ENCODE peak calls at places on chromosomes 13 and 19, in nine cellular contexts. H is CD4-positive, alpha-beta T cell; G is Right ventricle myocardium superior; K is A549; N is omental fat pad; Q is activated T-cell treated with anti-CD3 and anti-CD28 coated beads, Interleukin-2, amount 50 U/mL, for 4 hours; T is mucosa of descending colon; I is SK-N-SH treated with all-trans-retinoic acid at 6 μM for 48 hours; O is activated CD8-positive, alpha-beta T cell treated with anti-CD3 and anti-CD28 coated beads, Interleukin-2, amount 10 ng/mL, durations not matched to agents 7 days and 5 days. R is an unnamed sample.

GRCh38 chr13:78586706-78587105 is 16.6 kb downstream of the POU4F1 start:
- ATAC-seq in H (peak), G (no peak), K (peak), N (no peak), Q (no peak), T (no peak), I (peak), O (no peak), R (no peak)

GRCh38 chr13:71864981-71865857 is 1.8 kb downstream of the DACH1 start:
- ATAC-seq in H (no peak), G (peak), K (peak), N (no peak), Q (peak), T (peak), I (peak), O (peak), R (no peak)

GRCh38 chr13:59318320-59318930 is 845.3 kb downstream of the DIAPH3 start:
- ATAC-seq in H (no peak), G (peak), K (peak), N (peak), Q (no peak), T (peak), I (peak), O (no peak), R (no peak)

GRCh38 chr13:38180100-38180499 is 169.6 kb upstream of the UFM1 start:
- ATAC-seq in H (no peak), G (no peak), K (no peak), N (no peak), Q (no peak), T (no peak), I (no peak), O (no peak), R (no peak)

GRCh38 chr13:38969187-38969586 is 21.4 kb downstream of the STOML3 start:
- ATAC-seq in H (no peak), G (no peak), K (no peak), N (no peak), Q (no peak), T (no peak), I (no peak), O (no peak), R (no peak)

GRCh38 chr19:7482584-7483439 is 6.0 kb downstream of the PEX11G start:
- ATAC-seq in H (no peak), G (peak), K (no peak), N (no peak), Q (no peak), T (peak), I (no peak), O (no peak), R (no peak)

GRCh38 chr13:100854091-100854490 is 179.5 kb upstream of the TMTC4 start:
- ATAC-seq in H (no peak), G (peak), K (no peak), N (no peak), Q (no peak), T (no peak), I (no peak), O (no peak), R (no peak)

GRCh38 chr19:6821639-6822310 is 49.3 kb downstream of the VAV1 start:
- ATAC-seq in H (no peak), G (no peak), K (no peak), N (no peak), Q (no peak), T (no peak), I (no peak), O (no peak), R (no peak)

GRCh38 chr19:1009043-1009975 is 9.1 kb downstream of the GRIN3B start:
- ATAC-seq in H (no peak), G (peak), K (no peak), N (peak), Q (no peak), T (peak), I (no peak), O (no peak), R (no peak)

GRCh38 chr19:14114854-14115253 is 2.7 kb downstream of the PRKACA start:
- ATAC-seq in H (no peak), G (no peak), K (peak), N (no peak), Q (no peak), T (peak), I (no peak), O (no peak), R (no peak)

GRCh38 chr13:94765814-94766213 is 53.5 kb upstream of the SOX21 start:
- ATAC-seq in H (no peak), G (no peak), K (no peak), N (no peak), Q (no peak), T (no peak), I (no peak), O (no peak), R (no peak)

GRCh38 chr13:50236898-50237318 is 221.7 kb downstream of the KCNRG start:
- ATAC-seq in H (peak), G (no peak), K (no peak), N (peak), Q (peak), T (peak), I (no peak), O (peak), R (peak)

GRCh38 chr19:5048727-5049553 is 80.0 kb downstream of the KDM4B start:
- ATAC-seq in H (no peak), G (peak), K (peak), N (peak), Q (no peak), T (peak), I (peak), O (no peak), R (no peak)

GRCh38 chr13:93767917-93768422 is 541.4 kb downstream of the GPC6 start:
- ATAC-seq in H (no peak), G (no peak), K (no peak), N (no peak), Q (no peak), T (peak), I (no peak), O (no peak), R (no peak)

GRCh38 chr13:106318941-106319411 is 216.5 kb downstream of the EFNB2 start:
- ATAC-seq in H (no peak), G (no peak), K (peak), N (peak), Q (no peak), T (no peak), I (peak), O (no peak), R (no peak)

GRCh38 chr13:57824121-57824520 is 192.6 kb downstream of the PCDH17 start:
- ATAC-seq in H (no peak), G (peak), K (no peak), N (no peak), Q (no peak), T (no peak), I (no peak), O (no peak), R (no peak)

GRCh38 chr13:76754414-76754813 is 131.8 kb downstream of the KCTD12 start:
- ATAC-seq in H (no peak), G (peak), K (no peak), N (no peak), Q (no peak), T (no peak), I (no peak), O (no peak), R (no peak)

GRCh38 chr19:38135150-38135998 is 88.6 kb downstream of the DPF1 start:
- ATAC-seq in H (no peak), G (no peak), K (peak), N (no peak), Q (no peak), T (peak), I (no peak), O (no peak), R (no peak)

GRCh38 chr13:46386996-46387851 is at the start of gene RUBCNL:
- ATAC-seq in H (peak), G (peak), K (peak), N (peak), Q (peak), T (peak), I (peak), O (peak), R (peak)

GRCh38 chr13:81670048-81670447 is 1329.1 kb upstream of the SPRY2 start:
- ATAC-seq in H (no peak), G (no peak), K (no peak), N (no peak), Q (no peak), T (no peak), I (no peak), O (no peak), R (no peak)

GRCh38 chr13:40176242-40176641 is 490.2 kb downstream of the FOXO1 start:
- ATAC-seq in H (no peak), G (no peak), K (no peak), N (no peak), Q (no peak), T (no peak), I (no peak), O (no peak), R (no peak)

GRCh38 chr13:110166598-110166997 is 140.4 kb downstream of the COL4A1 start:
- ATAC-seq in H (no peak), G (no peak), K (no peak), N (no peak), Q (no peak), T (no peak), I (no peak), O (no peak), R (no peak)

GRCh38 chr19:47494211-47494547 is 10.2 kb upstream of the KPTN start:
- ATAC-seq in H (no peak), G (no peak), K (no peak), N (no peak), Q (no peak), T (no peak), I (no peak), O (no peak), R (no peak)

GRCh38 chr19:29188289-29188688 is 24.7 kb downstream of the UQCRFS1 start:
- ATAC-seq in H (no peak), G (peak), K (no peak), N (no peak), Q (no peak), T (no peak), I (no peak), O (no peak), R (no peak)

GRCh38 chr19:3483226-3483628 is at the start of gene SMIM44:
- ATAC-seq in H (no peak), G (no peak), K (no peak), N (no peak), Q (no peak), T (peak), I (no peak), O (no peak), R (no peak)

GRCh38 chr19:53525922-53526321 is 12.0 kb upstream of the ZNF331 start:
- ATAC-seq in H (no peak), G (no peak), K (no peak), N (no peak), Q (no peak), T (no peak), I (no peak), O (no peak), R (no peak)

GRCh38 chr19:29315566-29315965 is 102.6 kb upstream of the UQCRFS1 start:
- ATAC-seq in H (no peak), G (no peak), K (no peak), N (no peak), Q (no peak), T (no peak), I (no peak), O (no peak), R (no peak)